ENCODE peak calls at places on chromosomes 7 and 10, in nine cellular contexts. P, K, H, I, D, V, C, L and X are unnamed samples.
A peak's percentile ranks its signal among the peaks of the same experiment; 100 is the strongest.

GRCh38 chr10:6313107-6313895 is 110.6 kb downstream of the PFKFB3 start:
- DNase-seq in H (no peak), D (no peak), I (no peak), V (no peak), C (no peak), K (no peak), L (no peak), P (no peak), X (no peak)

GRCh38 chr7:103640031-103640779 is 194.2 kb upstream of the SLC26A5 start:
- DNase-seq in C (no peak), D (peak; percentile 30), I (no peak), P (peak; percentile 33), V (peak; percentile 40), K (peak; percentile 45), L (no peak), H (no peak), X (no peak)

GRCh38 chr7:129144834-129145668 is 544 bp downstream of the TSPAN33 start:
- DNase-seq in C (no peak), V (no peak), I (no peak), D (no peak), K (no peak), P (no peak), L (no peak), H (no peak), X (no peak)

GRCh38 chr7:98168181-98168903 is 42.9 kb upstream of the BHLHA15 start:
- DNase-seq in V (peak; percentile 70), I (peak; percentile 41), P (peak; percentile 64), C (peak; percentile 44), H (no peak), D (peak; percentile 34), K (peak; percentile 68), L (no peak), X (peak; percentile 65)

GRCh38 chr10:31095677-31096076 is 64.0 kb upstream of the ZNF438 start:
- DNase-seq in C (no peak), K (peak; percentile 3), P (no peak), L (no peak), V (no peak), I (no peak), H (no peak), D (no peak), X (no peak)

GRCh38 chr7:47428052-47428779 is 153.7 kb downstream of the TNS3 start:
- DNase-seq in K (no peak), I (no peak), H (no peak), V (no peak), P (no peak), D (no peak), C (no peak), L (no peak), X (no peak)

GRCh38 chr7:140314571-140315480 is 83.5 kb downstream of the SLC37A3 start:
- DNase-seq in H (no peak), K (no peak), L (no peak), V (no peak), I (no peak), P (peak; percentile 33), D (no peak), C (no peak), X (no peak)

GRCh38 chr7:116807011-116807560 is 55.3 kb upstream of the CAPZA2 start:
- DNase-seq in C (no peak), V (no peak), L (no peak), K (no peak), H (no peak), I (no peak), D (no peak), P (no peak), X (no peak)

GRCh38 chr7:3176112-3176836 is 124.8 kb upstream of the SDK1 start:
- DNase-seq in L (no peak), P (no peak), V (no peak), D (no peak), C (no peak), H (peak; percentile 21), I (no peak), K (no peak), X (no peak)

GRCh38 chr10:93859049-93859655 is 34.6 kb upstream of the SLC35G1 start:
- DNase-seq in I (no peak), C (no peak), V (peak; percentile 28), H (no peak), L (no peak), P (no peak), D (no peak), K (peak; percentile 15), X (no peak)

GRCh38 chr7:30206942-30207341 is 72.2 kb downstream of the MTURN start:
- DNase-seq in C (no peak), P (peak; percentile 33), K (no peak), I (no peak), V (no peak), D (no peak), L (no peak), H (no peak), X (no peak)

GRCh38 chr7:98641646-98642489 is 24.8 kb downstream of the NPTX2 start:
- DNase-seq in H (no peak), I (peak; percentile 18), L (no peak), D (no peak), V (peak; percentile 17), K (peak; percentile 51), P (no peak), C (peak; percentile 67), X (peak; percentile 19)

GRCh38 chr10:52772623-52773022 is at the start of gene MBL2:
- DNase-seq in C (no peak), P (no peak), I (no peak), V (no peak), K (no peak), D (no peak), L (peak; percentile 32), H (no peak), X (no peak)

GRCh38 chr10:15504101-15504840 is 133.2 kb upstream of the FAM171A1 start:
- DNase-seq in L (no peak), I (no peak), V (peak; percentile 52), C (no peak), K (peak; percentile 16), H (no peak), D (no peak), P (no peak), X (no peak)

GRCh38 chr10:24249829-24250415 is 41.0 kb downstream of the KIAA1217 start:
- DNase-seq in H (no peak), L (no peak), K (peak; percentile 88), P (peak; percentile 88), V (peak; percentile 81), I (no peak), C (no peak), D (no peak), X (no peak)
- TF ChIP-seq CTCF in H (no peak), L (no peak), K (no peak), P (peak; percentile 26), V (no peak), I (no peak), C (no peak), D (no peak), X (no peak)

GRCh38 chr7:132044247-132044646 is 487.8 kb upstream of the PODXL start:
- DNase-seq in H (no peak), K (no peak), V (no peak), L (no peak), D (no peak), I (no peak), C (no peak), P (no peak), X (no peak)

GRCh38 chr7:132053871-132054270 is 497.4 kb upstream of the PODXL start:
- DNase-seq in C (no peak), V (no peak), D (no peak), P (no peak), H (no peak), I (no peak), K (no peak), L (no peak), X (no peak)

GRCh38 chr7:132045481-132045980 is 489.1 kb upstream of the PODXL start:
- DNase-seq in V (no peak), I (no peak), P (no peak), D (no peak), L (no peak), H (no peak), C (no peak), K (no peak), X (no peak)

GRCh38 chr7:132045002-132045401 is 488.6 kb upstream of the PODXL start:
- DNase-seq in H (no peak), P (no peak), L (no peak), C (no peak), V (no peak), K (no peak), D (no peak), I (no peak), X (no peak)

DNA sequence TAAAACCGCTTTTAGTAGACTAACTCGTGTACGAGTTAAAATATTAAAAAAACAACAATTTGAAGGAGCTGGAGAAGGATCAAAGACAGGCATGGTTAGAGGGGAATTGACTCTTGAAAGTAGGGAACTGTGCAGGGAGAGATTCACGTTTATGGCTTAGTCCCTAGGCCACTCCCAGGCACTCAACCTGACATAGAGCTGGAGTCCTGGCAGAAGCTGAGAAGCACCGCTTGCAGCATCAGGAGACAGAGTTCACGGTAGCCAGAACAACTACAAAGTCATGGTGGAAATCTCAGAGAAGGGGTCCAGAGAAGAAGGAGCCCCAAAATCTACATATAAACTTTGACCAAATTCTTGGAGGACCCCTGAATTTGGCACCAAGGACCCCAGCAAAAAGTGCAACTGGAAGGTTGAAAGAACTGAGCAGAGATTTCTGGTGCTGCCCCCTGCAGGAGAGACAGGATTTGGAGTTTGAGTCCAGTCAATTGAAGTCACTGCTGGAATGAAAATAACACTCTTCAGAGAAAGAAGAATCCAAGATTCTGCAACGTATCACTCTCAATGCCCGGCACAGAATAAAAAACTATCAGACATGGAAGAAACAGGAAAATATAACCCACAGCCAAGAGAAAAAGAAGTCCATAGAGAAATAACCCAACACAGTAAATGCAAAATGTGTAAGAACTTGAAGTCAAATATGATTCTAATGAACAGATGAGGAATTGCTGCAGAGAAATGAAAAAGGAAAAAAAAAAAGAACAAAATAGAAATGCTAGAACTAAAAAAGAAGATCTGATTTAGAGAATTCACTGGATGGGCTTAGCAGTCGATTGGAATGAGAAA is 493.3 kb upstream of the PODXL start:
- DNase-seq in H (no peak), I (peak; percentile 69), L (no peak), P (no peak), C (peak; percentile 18), D (no peak), K (peak; percentile 41), V (peak; percentile 38), X (peak; percentile 58)
- TF ChIP-seq CTCF in H (peak; percentile 56), I (peak; percentile 79), L (peak; percentile 59), P (peak; percentile 75), C (peak; percentile 36), D (peak; percentile 70), K (peak; percentile 84), V (peak; percentile 82), X (peak; percentile 66)

GRCh38 chr7:123537026-123537642 is 2.7 kb upstream of the IQUB start:
- DNase-seq in K (peak; percentile 58), D (no peak), V (peak; percentile 41), I (no peak), H (no peak), L (no peak), P (peak; percentile 6), C (no peak), X (no peak)
- TF ChIP-seq CTCF in K (peak; percentile 51), D (peak; percentile 53), V (peak; percentile 48), I (peak; percentile 73), H (peak; percentile 44), L (peak; percentile 68), P (peak; percentile 51), C (peak; percentile 6), X (no peak)

DNA sequence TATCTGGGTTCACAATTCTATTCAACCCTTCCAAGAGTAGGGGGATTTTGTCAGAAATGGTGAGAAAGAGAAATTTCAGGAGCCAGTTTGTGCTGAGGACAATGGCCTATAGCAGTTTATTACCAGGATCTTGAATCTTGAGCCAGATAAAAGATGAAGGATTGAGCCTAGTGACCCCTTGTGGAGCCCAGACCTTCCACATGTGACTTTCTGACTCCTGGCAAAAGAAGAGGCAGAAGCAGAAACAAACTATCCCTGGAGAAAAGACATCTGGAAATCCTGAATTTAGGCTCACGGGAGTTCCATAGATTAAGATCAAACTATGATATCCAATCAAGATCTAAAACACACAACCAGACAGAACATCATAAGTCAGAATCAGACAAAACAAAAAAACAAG is 60.9 kb upstream of the CHRM2 start:
- DNase-seq in V (no peak), D (no peak), L (no peak), C (no peak), I (peak; percentile 5), K (no peak), P (no peak), H (no peak), X (no peak)
- TF ChIP-seq CTCF in V (no peak), D (no peak), L (peak; percentile 16), C (no peak), I (no peak), K (no peak), P (no peak), H (no peak), X (peak; percentile 24)